ENCODE peak calls at places on chromosomes 5 and 9, in six cellular contexts. P is fibroblast of mammary gland, R is ovary, G is cardiac muscle cell, D is neural crest cell, C is fibroblast of pulmonary artery. L is an unnamed sample.

GRCh38 chr5:177984565-177985166 is 11.4 kb downstream of the PROP1 start:
- DNase-seq in P (no peak), R (no peak), G (peak), D (no peak), C (no peak), L (no peak)

GRCh38 chr5:138467711-138468132 is 2.4 kb downstream of the EGR1 start:
- DNase-seq in P (no peak), R (no peak), G (peak), D (no peak), C (no peak), L (peak)

GRCh38 chr5:139871624-139872023 is 76.0 kb downstream of the PSD2 start:
- DNase-seq in P (no peak), R (no peak), G (no peak), D (no peak), C (no peak), L (no peak)

GRCh38 chr5:16617272-16617973 is 626 bp upstream of the RETREG1 start:
- DNase-seq in P (no peak), R (no peak), G (no peak), D (no peak), C (no peak), L (no peak)

GRCh38 chr9:7756088-7756487 is 43.5 kb downstream of the DMAC1 start:
- DNase-seq in P (no peak), R (no peak), G (no peak), D (no peak), C (no peak), L (no peak)

GRCh38 chr5:69364414-69364813 is 4.9 kb downstream of the AK6 start:
- DNase-seq in P (peak), R (no peak), G (peak), D (no peak), C (peak), L (peak)

GRCh38 chr5:72151169-72151568 is 43.9 kb downstream of the MAP1B start:
- DNase-seq in P (peak), R (no peak), G (peak), D (no peak), C (no peak), L (no peak)

GRCh38 chr9:129102791-129103594 is 7.6 kb downstream of the CRAT start:
- DNase-seq in P (peak), R (peak), G (peak), D (peak), C (peak), L (peak)

GRCh38 chr9:78811562-78812276 is 514.8 kb downstream of the PSAT1 start:
- DNase-seq in P (peak), R (no peak), G (peak), D (no peak), C (peak), L (peak)

GRCh38 chr9:19156805-19157204 is 29.5 kb upstream of the PLIN2 start:
- DNase-seq in P (peak), R (no peak), G (peak), D (no peak), C (peak), L (no peak)

GRCh38 chr9:129287595-129288305 is 109.7 kb upstream of the IER5L start:
- DNase-seq in P (no peak), R (peak), G (no peak), D (no peak), C (no peak), L (no peak)

GRCh38 chr5:131999041-131999440 is 12.4 kb downstream of the ACSL6 start:
- DNase-seq in P (no peak), R (no peak), G (no peak), D (no peak), C (no peak), L (no peak)

GRCh38 chr5:110634475-110634874 is 92.0 kb downstream of the TMEM232 start:
- DNase-seq in P (no peak), R (no peak), G (no peak), D (no peak), C (no peak), L (no peak)

GRCh38 chr5:115541586-115541985 is 3.0 kb downstream of the FEM1C start:
- DNase-seq in P (peak), R (no peak), G (peak), D (no peak), C (no peak), L (no peak)

GRCh38 chr5:1281038-1281882 is 13.6 kb downstream of the TERT start:
- DNase-seq in P (no peak), R (no peak), G (no peak), D (no peak), C (no peak), L (no peak)

GRCh38 chr5:79346420-79346824 is 110.5 kb downstream of the JMY start:
- DNase-seq in P (peak), R (no peak), G (no peak), D (no peak), C (peak), L (peak)

GRCh38 chr9:76576344-76576743 is 117.4 kb downstream of the GCNT1 start:
- DNase-seq in P (peak), R (no peak), G (peak), D (no peak), C (peak), L (peak)

GRCh38 chr5:176630681-176631222 is 277 bp downstream of the EIF4E1B start:
- DNase-seq in P (no peak), R (no peak), G (no peak), D (no peak), C (no peak), L (no peak)

GRCh38 chr5:9513825-9514224 is 32.0 kb downstream of the SEMA5A start:
- DNase-seq in P (peak), R (no peak), G (peak), D (no peak), C (peak), L (peak)

GRCh38 chr5:135332519-135333150 is 66.4 kb downstream of the MACROH2A1 start:
- DNase-seq in P (peak), R (no peak), G (peak), D (no peak), C (peak), L (peak)

GRCh38 chr5:50709471-50709870 is 43.0 kb downstream of the PARP8 start:
- DNase-seq in P (peak), R (no peak), G (peak), D (no peak), C (peak), L (peak)

GRCh38 chr5:14721990-14722656 is 57.6 kb downstream of the OTULIN start:
- DNase-seq in P (peak), R (no peak), G (no peak), D (no peak), C (no peak), L (peak)

GRCh38 chr5:124732891-124733670 is 13.4 kb downstream of the ZNF608 start:
- DNase-seq in P (no peak), R (no peak), G (no peak), D (no peak), C (no peak), L (no peak)

GRCh38 chr9:89845862-89846261 is 241.1 kb downstream of the GADD45G start:
- DNase-seq in P (no peak), R (no peak), G (no peak), D (no peak), C (no peak), L (no peak)

GRCh38 chr5:77380636-77381035 is 111.5 kb downstream of the WDR41 start:
- DNase-seq in P (no peak), R (no peak), G (no peak), D (no peak), C (no peak), L (no peak)

GRCh38 chr5:43603535-43604363 is 769 bp downstream of the NNT start:
- DNase-seq in P (peak), R (peak), G (peak), D (peak), C (peak), L (peak)

GRCh38 chr9:132247942-132248341 is 86.1 kb downstream of the NTNG2 start:
- DNase-seq in P (no peak), R (no peak), G (no peak), D (no peak), C (no peak), L (no peak)

GRCh38 chr9:129446828-129447550 is 173.9 kb downstream of the C9orf50 start:
- DNase-seq in P (peak), R (no peak), G (no peak), D (no peak), C (no peak), L (no peak)

GRCh38 chr5:14270212-14270702 is 127.1 kb downstream of the TRIO start:
- DNase-seq in P (peak), R (peak), G (peak), D (peak), C (peak), L (peak)

GRCh38 chr9:95055851-95056551 is 261.5 kb downstream of the FANCC start:
- DNase-seq in P (peak), R (no peak), G (peak), D (no peak), C (peak), L (peak)

GRCh38 chr5:1116109-1116735 is 4.4 kb upstream of the SLC12A7 start:
- DNase-seq in P (no peak), R (no peak), G (no peak), D (no peak), C (no peak), L (no peak)

GRCh38 chr5:169746147-169746694 is 109.1 kb downstream of the DOCK2 start:
- DNase-seq in P (no peak), R (no peak), G (no peak), D (no peak), C (no peak), L (no peak)

GRCh38 chr5:169742773-169743296 is 105.8 kb downstream of the DOCK2 start:
- DNase-seq in P (peak), R (peak), G (peak), D (no peak), C (peak), L (peak)

GRCh38 chr5:169748189-169748588 is 111.1 kb downstream of the DOCK2 start:
- DNase-seq in P (no peak), R (no peak), G (no peak), D (no peak), C (no peak), L (no peak)

GRCh38 chr5:169744336-169744735 is 107.3 kb downstream of the DOCK2 start:
- DNase-seq in P (no peak), R (no peak), G (no peak), D (no peak), C (no peak), L (no peak)

GRCh38 chr5:169745441-169746146 is 108.5 kb downstream of the DOCK2 start:
- DNase-seq in P (peak), R (peak), G (peak), D (no peak), C (no peak), L (peak)
- TF ChIP-seq CTCF in P (no peak), R (no peak), G (no peak), D (no peak), C (no peak), L (no peak)

GRCh38 chr9:33620738-33621439 is 96.8 kb downstream of the ANKRD18B start:
- DNase-seq in P (peak), R (no peak), G (peak), D (no peak), C (peak), L (peak)

GRCh38 chr9:33619666-33620404 is 95.8 kb downstream of the ANKRD18B start:
- DNase-seq in P (peak), R (no peak), G (peak), D (no peak), C (peak), L (peak)

GRCh38 chr9:33628865-33629410 is 104.9 kb downstream of the ANKRD18B start:
- DNase-seq in P (no peak), R (no peak), G (no peak), D (no peak), C (no peak), L (no peak)

DNA sequence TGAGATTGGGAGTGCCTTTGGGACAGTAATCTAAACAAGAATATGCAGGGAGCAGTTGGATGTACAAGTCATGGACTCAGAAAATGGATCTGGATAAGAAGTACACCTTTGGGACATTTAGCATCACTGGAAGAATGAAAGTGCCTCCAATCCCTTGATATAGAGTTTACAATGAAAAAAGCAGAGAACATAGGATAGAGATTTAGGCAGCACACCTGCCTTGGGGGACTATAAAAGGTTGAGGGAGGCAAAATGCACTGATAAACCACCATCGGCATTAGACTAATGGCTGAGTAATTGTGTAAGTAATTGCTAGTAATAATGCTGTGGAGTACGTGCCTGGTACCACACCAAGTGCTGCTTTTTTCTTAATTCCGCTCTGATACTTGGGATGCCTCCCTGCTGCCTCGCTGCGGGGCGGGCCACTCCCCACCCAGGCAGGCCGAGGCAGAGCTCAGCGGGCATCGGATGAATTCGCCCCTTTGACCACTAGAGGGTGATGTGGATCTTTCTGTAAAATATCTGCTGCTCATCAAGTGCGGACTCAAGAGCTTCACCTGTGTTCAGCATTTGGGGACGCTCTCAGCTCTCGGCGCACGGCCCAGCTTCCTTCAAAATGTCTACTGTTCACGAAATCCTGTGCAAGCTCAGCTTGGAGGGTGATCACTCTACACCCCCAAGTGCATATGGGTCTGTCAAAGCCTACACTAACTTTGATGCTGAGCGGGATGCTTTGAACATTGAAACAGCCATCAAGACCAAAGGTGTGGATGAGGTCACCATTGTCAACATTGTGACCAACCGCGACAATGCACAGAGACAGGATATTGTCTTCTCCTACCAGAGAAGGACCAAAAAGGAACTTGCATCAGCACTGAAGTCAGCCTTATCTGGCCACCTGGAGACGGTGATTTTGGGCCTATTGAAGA is 99.9 kb downstream of the ANKRD18B start:
- DNase-seq in P (peak), R (peak), G (peak), D (peak), C (peak), L (peak)
- TF ChIP-seq CTCF in P (peak), R (peak), G (peak), D (peak), C (peak), L (peak)

DNA sequence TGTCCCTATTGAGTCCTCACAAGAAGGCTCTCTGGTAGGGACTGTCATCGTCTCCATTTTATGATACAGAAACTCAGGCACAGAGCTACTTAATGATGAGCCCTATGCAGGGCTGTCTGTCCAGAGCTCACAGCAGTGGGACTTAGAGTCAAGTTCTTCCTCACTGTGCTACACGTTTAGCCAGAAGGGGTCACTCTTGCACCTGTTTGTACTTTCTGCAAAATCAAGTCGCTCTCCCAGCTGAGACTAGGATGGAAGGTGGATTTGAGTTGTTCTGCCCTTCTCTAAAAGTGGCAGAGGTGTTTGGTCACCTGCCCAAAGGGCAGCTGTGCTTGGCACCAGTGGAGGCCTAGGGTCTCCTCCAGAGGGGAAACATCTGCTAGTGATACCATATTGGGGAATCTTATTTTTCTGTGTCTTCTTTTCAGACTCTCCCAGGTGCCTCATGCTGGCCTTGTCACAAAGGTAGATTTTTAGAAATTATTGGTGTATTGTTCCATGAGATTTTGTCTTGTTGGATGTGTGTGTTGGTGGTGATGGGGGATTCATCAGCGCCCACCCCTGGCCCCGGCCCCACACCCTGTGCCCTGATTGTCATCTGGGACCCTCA is 104.2 kb downstream of the PPARGC1B start:
- DNase-seq in P (peak), R (peak), G (peak), D (peak), C (peak), L (peak)
- TF ChIP-seq CTCF in P (peak), R (no peak), G (peak), D (peak), C (peak), L (peak)

GRCh38 chr9:33228606-33229005 is 11.4 kb upstream of the SPINK4 start:
- DNase-seq in P (no peak), R (no peak), G (no peak), D (no peak), C (no peak), L (no peak)

GRCh38 chr9:33227013-33227398 is 13.0 kb upstream of the SPINK4 start:
- DNase-seq in P (no peak), R (no peak), G (no peak), D (no peak), C (no peak), L (no peak)

GRCh38 chr9:33230756-33231691 is 8.9 kb upstream of the SPINK4 start:
- DNase-seq in P (no peak), R (no peak), G (no peak), D (no peak), C (no peak), L (no peak)

GRCh38 chr9:33227741-33228140 is 12.2 kb upstream of the SPINK4 start:
- DNase-seq in P (no peak), R (no peak), G (no peak), D (no peak), C (no peak), L (no peak)

GRCh38 chr9:33229359-33230120 is 10.4 kb upstream of the SPINK4 start:
- DNase-seq in P (no peak), R (no peak), G (no peak), D (no peak), C (no peak), L (no peak)
- TF ChIP-seq CTCF in P (peak), R (no peak), G (no peak), D (no peak), C (no peak), L (peak)

DNA sequence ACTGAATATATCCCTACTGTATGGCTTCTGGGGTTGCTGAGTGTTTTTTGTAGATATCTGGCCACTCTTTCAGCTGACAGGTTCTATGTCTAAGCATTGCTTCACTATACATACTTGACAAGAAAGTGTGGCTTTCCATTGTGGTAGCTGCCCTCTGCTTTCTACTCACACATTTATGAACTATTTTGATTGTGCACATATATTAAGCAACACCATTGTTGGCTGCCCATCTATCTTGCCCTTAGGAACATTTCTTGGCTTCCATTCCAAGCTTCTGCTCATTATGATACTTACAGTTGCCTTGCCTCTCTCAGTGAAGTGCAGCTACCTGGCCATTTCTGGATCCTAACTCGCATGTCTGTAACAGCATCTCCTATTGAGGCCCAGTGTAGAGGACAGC is 153.6 kb upstream of the MOCS2 start:
- DNase-seq in P (no peak), R (no peak), G (peak), D (no peak), C (peak), L (no peak)
- TF ChIP-seq CTCF in P (no peak), R (no peak), G (no peak), D (no peak), C (no peak), L (no peak)

GRCh38 chr9:116317503-116317902 is 163.9 kb downstream of the PAPPA start:
- DNase-seq in P (no peak), R (no peak), G (no peak), D (no peak), C (no peak), L (no peak)

GRCh38 chr9:116310212-116310611 is 156.6 kb downstream of the PAPPA start:
- DNase-seq in P (peak), R (no peak), G (no peak), D (no peak), C (no peak), L (no peak)

GRCh38 chr9:116316231-116316630 is 162.6 kb downstream of the PAPPA start:
- DNase-seq in P (no peak), R (no peak), G (no peak), D (no peak), C (no peak), L (no peak)

GRCh38 chr9:116312221-116312620 is 158.6 kb downstream of the PAPPA start:
- DNase-seq in P (no peak), R (no peak), G (no peak), D (no peak), C (no peak), L (no peak)

DNA sequence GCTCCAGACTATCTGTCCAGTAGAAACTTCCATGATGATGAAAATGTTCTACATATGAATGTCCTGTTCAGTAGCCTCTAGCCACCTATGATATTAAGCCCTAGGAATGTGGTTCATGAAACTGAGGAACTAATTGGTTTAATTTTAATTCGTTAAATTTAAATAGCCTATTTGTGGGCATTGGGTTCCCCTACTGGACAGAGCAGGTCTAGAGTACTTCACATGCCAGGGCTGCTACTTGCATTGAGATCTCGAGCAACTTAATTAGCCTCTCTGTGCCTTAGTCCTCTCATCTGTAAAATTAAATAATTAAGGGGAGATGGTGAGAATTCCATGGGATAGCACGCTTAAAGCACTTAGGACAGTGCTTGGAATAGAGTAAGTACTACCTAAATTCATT is 160.0 kb downstream of the PAPPA start:
- DNase-seq in P (peak), R (no peak), G (no peak), D (no peak), C (no peak), L (peak)
- TF ChIP-seq CTCF in P (peak), R (no peak), G (peak), D (no peak), C (peak), L (peak)

GRCh38 chr9:107131108-107131799 is 151.8 kb upstream of the RAD23B start:
- DNase-seq in P (no peak), R (no peak), G (no peak), D (no peak), C (no peak), L (no peak)

GRCh38 chr9:107123389-107123788 is 159.7 kb upstream of the RAD23B start:
- DNase-seq in P (no peak), R (no peak), G (no peak), D (no peak), C (no peak), L (no peak)

DNA sequence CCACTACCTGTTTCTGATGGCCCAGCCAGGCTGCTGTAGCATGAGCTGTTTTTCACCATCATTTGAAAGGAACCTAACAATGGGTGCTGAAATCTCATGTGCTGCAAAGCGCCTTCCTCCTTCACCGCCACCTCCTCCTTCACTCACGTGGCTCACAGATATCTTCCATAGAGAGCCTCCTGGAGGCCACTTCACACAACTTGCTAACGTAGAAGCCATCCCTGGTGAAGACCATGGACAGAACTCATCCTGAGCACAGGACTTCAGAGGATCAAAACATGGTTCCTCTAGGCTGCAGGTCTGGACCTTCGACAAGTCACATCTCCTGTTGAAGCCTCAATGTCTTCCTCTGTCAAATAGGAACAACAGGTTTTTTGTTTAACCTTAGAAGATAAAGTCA is 155.5 kb upstream of the RAD23B start:
- DNase-seq in P (peak), R (no peak), G (peak), D (no peak), C (peak), L (no peak)
- TF ChIP-seq CTCF in P (peak), R (no peak), G (no peak), D (no peak), C (no peak), L (no peak)

L was measured in HFFc6.